ENCODE peak calls at places on chromosome 2, in five cellular contexts. J, Y, Z, E and A are unnamed samples.

GRCh38 chr2:41717883-41718282 is 329.9 kb upstream of the PKDCC start:
- DNase-seq in J (no peak), Y (no peak), Z (no peak), E (no peak), A (no peak)

GRCh38 chr2:176115883-176116813 is at the start of gene HOXD10:
- DNase-seq in J (peak), Y (no peak), Z (no peak), E (no peak), A (no peak)

GRCh38 chr2:41657231-41657630 is 390.6 kb upstream of the PKDCC start:
- DNase-seq in J (no peak), Y (no peak), Z (no peak), E (no peak), A (no peak)

GRCh38 chr2:45871541-45871940 is 220.1 kb downstream of the PRKCE start:
- DNase-seq in J (no peak), Y (no peak), Z (no peak), E (no peak), A (no peak)

GRCh38 chr2:85731606-85732005 is 22.2 kb upstream of the ATOH8 start:
- DNase-seq in J (no peak), Y (no peak), Z (no peak), E (no peak), A (no peak)

GRCh38 chr2:89763254-89763580 is 1071.7 kb downstream of the RPIA start:
- DNase-seq in J (no peak), Y (no peak), Z (no peak), E (no peak), A (peak)

GRCh38 chr2:232348936-232349335 is 29.6 kb upstream of the ALPP start:
- DNase-seq in J (no peak), Y (no peak), Z (peak), E (peak), A (peak)

GRCh38 chr2:172472441-172473051 is 45.2 kb downstream of the ITGA6 start:
- DNase-seq in J (no peak), Y (no peak), Z (peak), E (no peak), A (no peak)

GRCh38 chr2:157840568-157841156 is 35.5 kb downstream of the ACVR1 start:
- DNase-seq in J (no peak), Y (no peak), Z (no peak), E (no peak), A (no peak)

GRCh38 chr2:207481924-207482323 is 47.8 kb upstream of the CREB1 start:
- DNase-seq in J (no peak), Y (no peak), Z (no peak), E (no peak), A (no peak)

GRCh38 chr2:168848220-168848619 is 42.0 kb downstream of the SPC25 start:
- DNase-seq in J (no peak), Y (no peak), Z (no peak), E (no peak), A (no peak)

GRCh38 chr2:60553992-60554648 is 666 bp upstream of the BCL11A start:
- DNase-seq in J (no peak), Y (no peak), Z (peak), E (no peak), A (no peak)

GRCh38 chr2:88638743-88639142 is 11.5 kb upstream of the EIF2AK3 start:
- DNase-seq in J (no peak), Y (peak), Z (peak), E (peak), A (no peak)

GRCh38 chr2:131027566-131028528 is 65.4 kb downstream of the FAM168B start:
- DNase-seq in J (peak), Y (no peak), Z (peak), E (no peak), A (peak)

GRCh38 chr2:196887431-196887830 is 39.1 kb downstream of the PGAP1 start:
- DNase-seq in J (no peak), Y (no peak), Z (no peak), E (no peak), A (no peak)

GRCh38 chr2:84901593-84902120 is 3.8 kb upstream of the TMSB10 start:
- DNase-seq in J (no peak), Y (no peak), Z (no peak), E (no peak), A (no peak)

GRCh38 chr2:43276517-43276931 is 50.1 kb upstream of the ZFP36L2 start:
- DNase-seq in J (no peak), Y (no peak), Z (no peak), E (no peak), A (no peak)

GRCh38 chr2:239215136-239215925 is 185.5 kb downstream of the HDAC4 start:
- DNase-seq in J (peak), Y (no peak), Z (no peak), E (no peak), A (no peak)

GRCh38 chr2:26691881-26692813 is at the start of gene KCNK3:
- DNase-seq in J (no peak), Y (no peak), Z (peak), E (no peak), A (no peak)

GRCh38 chr2:142975239-142975638 is 97.8 kb downstream of the KYNU start:
- DNase-seq in J (no peak), Y (no peak), Z (no peak), E (no peak), A (no peak)

GRCh38 chr2:42105330-42106256 is 57.8 kb downstream of the PKDCC start:
- DNase-seq in J (no peak), Y (peak), Z (peak), E (no peak), A (no peak)